ENCODE peak calls at places on chromosomes 5 and 9, in seven cellular contexts. U, L, I, C, T, P and G are unnamed samples.
A peak's percentile ranks its signal among the peaks of the same experiment; 100 is the strongest.

GRCh38 chr9:122954253-122954691 is 13.5 kb downstream of the RABGAP1 start:
- DNase-seq in T (peak; percentile 20), C (no peak), U (no peak), L (peak; percentile 76), P (peak; percentile 74), I (no peak), G (no peak)

GRCh38 chr9:121962421-121962820 is 130.7 kb downstream of the TTLL11 start:
- DNase-seq in L (no peak), P (peak; percentile 19), I (no peak), U (no peak), C (no peak), T (peak; percentile 40), G (no peak)

GRCh38 chr9:70131296-70131695 is 87.6 kb downstream of the MAMDC2 start:
- DNase-seq in I (no peak), P (no peak), C (no peak), L (no peak), U (no peak), T (no peak), G (no peak)

GRCh38 chr5:113663879-113664278 is 150.4 kb downstream of the YTHDC2 start:
- DNase-seq in C (no peak), I (no peak), U (peak; percentile 19), P (peak; percentile 62), L (peak; percentile 10), T (peak; percentile 19), G (no peak)

GRCh38 chr5:36481721-36482120 is 124.7 kb upstream of the SLC1A3 start:
- DNase-seq in I (no peak), L (no peak), T (no peak), C (no peak), U (no peak), P (no peak), G (no peak)

GRCh38 chr5:53425598-53426516 is 54.6 kb upstream of the FST start:
- DNase-seq in U (no peak), P (peak; percentile 27), I (no peak), L (peak; percentile 39), C (no peak), T (peak; percentile 25), G (no peak)

GRCh38 chr9:91844170-91844569 is 105.9 kb downstream of the ROR2 start:
- DNase-seq in U (no peak), T (no peak), C (peak; percentile 48), L (no peak), P (no peak), I (peak; percentile 41), G (no peak)

GRCh38 chr9:78620764-78621163 is 323.8 kb downstream of the PSAT1 start:
- DNase-seq in L (peak; percentile 82), I (no peak), P (peak; percentile 11), U (no peak), C (no peak), T (peak; percentile 55), G (no peak)

GRCh38 chr9:116055536-116055935 is 98.1 kb upstream of the PAPPA start:
- DNase-seq in C (no peak), I (no peak), L (peak; percentile 10), P (no peak), U (no peak), T (no peak), G (no peak)

GRCh38 chr9:122453677-122454135 is 24.0 kb downstream of the OR1J1 start:
- DNase-seq in I (no peak), T (peak; percentile 64), C (no peak), L (no peak), U (no peak), P (peak; percentile 12), G (no peak)

GRCh38 chr9:76374702-76375543 is 19.3 kb downstream of the RFK start:
- DNase-seq in U (peak; percentile 75), C (no peak), L (peak; percentile 95), I (peak; percentile 52), P (peak; percentile 88), T (peak; percentile 96), G (no peak)

GRCh38 chr5:98769006-98769255 is 4.5 kb upstream of the RGMB start:
- DNase-seq in U (no peak), C (no peak), I (no peak), P (no peak), L (no peak), T (no peak), G (peak; percentile 61)

GRCh38 chr9:114303977-114304376 is 18.9 kb upstream of the ORM1 start:
- DNase-seq in T (no peak), P (no peak), I (no peak), L (no peak), C (no peak), U (no peak), G (no peak)

GRCh38 chr5:167294861-167295685 is 996.4 kb upstream of the WWC1 start:
- DNase-seq in P (peak; percentile 86), T (peak; percentile 91), C (no peak), L (peak; percentile 93), I (no peak), U (peak; percentile 94), G (no peak)

GRCh38 chr9:86034863-86035734 is 64.3 kb downstream of the GOLM1 start:
- DNase-seq in L (peak; percentile 66), P (peak; percentile 52), C (peak; percentile 16), I (no peak), U (no peak), T (peak; percentile 59), G (no peak)

GRCh38 chr5:59187772-59188347 is 605.0 kb downstream of the RAB3C start:
- DNase-seq in P (peak; percentile 66), U (no peak), T (peak; percentile 56), C (no peak), L (peak; percentile 33), I (no peak), G (no peak)

GRCh38 chr9:95807326-95807947 is 68.1 kb upstream of the ERCC6L2 start:
- DNase-seq in C (no peak), I (no peak), L (no peak), T (no peak), P (peak; percentile 29), U (no peak), G (no peak)

GRCh38 chr9:129568560-129569505 is 52.1 kb downstream of the C9orf50 start:
- DNase-seq in L (peak; percentile 47), T (peak; percentile 44), P (peak; percentile 18), U (no peak), I (no peak), C (no peak), G (peak; percentile 71)

GRCh38 chr5:167754501-167754941 is 536.9 kb upstream of the WWC1 start:
- DNase-seq in L (peak; percentile 82), P (peak; percentile 6), U (peak; percentile 10), T (no peak), I (no peak), C (no peak), G (no peak)

GRCh38 chr5:52867809-52868208 is 80.1 kb downstream of the ITGA1 start:
- DNase-seq in U (no peak), T (peak; percentile 32), P (no peak), C (no peak), L (peak; percentile 56), I (no peak), G (no peak)

GRCh38 chr5:80206282-80206681 is 49.6 kb downstream of the SERINC5 start:
- DNase-seq in U (no peak), T (peak; percentile 35), I (no peak), L (peak; percentile 91), C (no peak), P (peak; percentile 64), G (no peak)

GRCh38 chr5:6435356-6435755 is 13.3 kb upstream of the UBE2QL1 start:
- DNase-seq in L (no peak), P (peak; percentile 1), C (no peak), T (peak; percentile 22), I (no peak), U (no peak), G (no peak)

GRCh38 chr9:115442054-115442453 is 324.1 kb upstream of the TNC start:
- DNase-seq in I (no peak), U (no peak), T (peak; percentile 32), P (no peak), L (peak; percentile 72), C (no peak), G (no peak)

GRCh38 chr9:137705906-137706305 is 87.1 kb downstream of the EHMT1 start:
- DNase-seq in C (no peak), L (no peak), P (no peak), U (no peak), I (no peak), T (no peak), G (no peak)

GRCh38 chr5:21184566-21184965 is 1196.6 kb upstream of the CDH18 start:
- DNase-seq in L (no peak), T (no peak), I (no peak), U (no peak), C (no peak), P (no peak), G (no peak)

DNA sequence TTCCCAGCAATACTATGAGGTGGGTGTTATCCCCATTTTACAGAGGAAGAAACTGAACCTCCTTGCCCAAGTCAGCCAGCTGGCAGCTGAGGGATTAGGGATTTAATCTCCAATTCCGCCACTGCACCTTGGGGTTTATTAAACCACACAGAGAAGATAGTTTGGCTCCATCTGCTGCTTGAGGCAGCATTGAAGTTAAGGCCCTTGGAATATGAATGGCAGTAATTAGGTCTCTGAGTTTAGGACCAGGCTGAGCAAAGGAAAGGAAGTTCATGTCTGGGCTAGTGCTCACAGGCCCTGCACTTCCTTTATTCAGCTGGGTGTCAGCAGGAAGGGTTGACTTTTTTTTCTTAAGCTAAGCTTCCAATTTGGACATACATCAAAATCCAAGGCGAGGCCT is 86.9 kb upstream of the GDNF start:
- DNase-seq in C (no peak), I (no peak), T (peak; percentile 13), P (peak; percentile 6), U (peak; percentile 10), L (no peak), G (no peak)
- TF ChIP-seq CTCF in C (no peak), I (no peak), T (no peak), P (no peak), U (no peak), L (peak; percentile 21), G (no peak)

GRCh38 chr5:150399158-150400019 is 13.3 kb downstream of the CD74 start:
- DNase-seq in I (no peak), P (no peak), T (no peak), L (peak; percentile 23), C (no peak), U (no peak), G (no peak)

GRCh38 chr5:150400020-150400326 is 12.7 kb downstream of the CD74 start:
- DNase-seq in P (no peak), U (no peak), I (no peak), L (no peak), C (no peak), T (no peak), G (no peak)

GRCh38 chr5:150400327-150401075 is 12.2 kb downstream of the CD74 start:
- DNase-seq in T (no peak), I (no peak), U (no peak), C (no peak), P (no peak), L (no peak), G (no peak)

GRCh38 chr5:150397749-150398431 is 14.8 kb downstream of the CD74 start:
- DNase-seq in P (no peak), T (no peak), L (no peak), C (no peak), U (no peak), I (no peak), G (no peak)

GRCh38 chr5:150398432-150399157 is 14.1 kb downstream of the CD74 start:
- DNase-seq in P (no peak), I (no peak), T (no peak), U (no peak), C (no peak), L (no peak), G (no peak)
- TF ChIP-seq CTCF in P (peak; percentile 32), I (no peak), T (peak; percentile 15), U (peak; percentile 25), C (no peak), L (no peak), G (peak; percentile 54)

GRCh38 chr5:1975898-1976765 is 93.4 kb upstream of the IRX4 start:
- DNase-seq in C (no peak), T (peak; percentile 27), I (no peak), L (no peak), U (no peak), P (no peak), G (no peak)
- TF ChIP-seq CTCF in C (no peak), T (peak; percentile 26), I (no peak), L (no peak), U (no peak), P (no peak), G (no peak)

GRCh38 chr9:10612649-10613398 is at the start of gene PTPRD:
- DNase-seq in P (peak; percentile 15), I (no peak), L (peak; percentile 40), T (peak; percentile 16), C (no peak), U (no peak), G (peak; percentile 74)
- TF ChIP-seq CTCF in P (no peak), I (no peak), L (no peak), T (no peak), C (no peak), U (no peak), G (no peak)